ENCODE peak calls at places on chromosome 14, in ten cellular contexts. J is CD8-positive, alpha-beta T cell; S is tibial artery; X is pancreas; K is WTC11; V is endothelial cell; U is BJ; G is psoas muscle; O is GM10248; H is glutamatergic neuron. F is an unnamed sample.

GRCh38 chr14:28777773-28778606 is 11.4 kb downstream of the FOXG1 start:
- DNase-seq in O (no peak), J (no peak), X (no peak), G (no peak), V (no peak), S (no peak), U (no peak), K (no peak), H (no peak), F (no peak)

GRCh38 chr14:105167303-105168092 is 1.1 kb downstream of the JAG2 start:
- DNase-seq in S (no peak), U (no peak), V (peak; percentile 34), K (no peak), X (peak; percentile 43), J (no peak), O (no peak), H (peak; percentile 63), G (peak; percentile 72), F (peak; percentile 60)

GRCh38 chr14:32352631-32353030 is 23.5 kb downstream of the AKAP6 start:
- DNase-seq in K (no peak), V (no peak), X (no peak), J (no peak), O (no peak), U (no peak), H (no peak), G (no peak), S (no peak), F (no peak)

GRCh38 chr14:51419685-51420084 is 179.6 kb downstream of the TMX1 start:
- DNase-seq in X (no peak), G (no peak), U (no peak), H (no peak), K (no peak), V (no peak), S (no peak), J (peak; percentile 2), O (no peak), F (no peak)

GRCh38 chr14:105314287-105315185 is at the start of gene PACS2:
- DNase-seq in V (peak; percentile 79), K (peak; percentile 63), X (peak; percentile 76), O (peak; percentile 98), S (peak; percentile 57), G (peak; percentile 88), U (no peak), J (peak; percentile 47), H (peak; percentile 78), F (peak; percentile 72)

GRCh38 chr14:105765893-105766614 is 239.7 kb downstream of the TMEM121 start:
- DNase-seq in J (no peak), K (no peak), U (no peak), H (no peak), X (no peak), V (no peak), O (no peak), G (no peak), S (no peak), F (no peak)

GRCh38 chr14:27528328-27528727 is 930.5 kb upstream of the NOVA1 start:
- DNase-seq in O (no peak), K (no peak), G (no peak), H (no peak), S (no peak), J (no peak), V (peak; percentile 18), X (no peak), U (no peak), F (peak; percentile 57)

GRCh38 chr14:57559561-57559960 is 65.9 kb upstream of the CCDC198 start:
- DNase-seq in J (no peak), G (no peak), K (no peak), H (no peak), U (no peak), S (no peak), O (no peak), X (no peak), V (no peak), F (no peak)

GRCh38 chr14:30191639-30192279 is 264.1 kb upstream of the PRKD1 start:
- DNase-seq in U (no peak), V (no peak), X (no peak), K (no peak), S (no peak), J (no peak), G (no peak), O (no peak), H (no peak), F (no peak)

DNA sequence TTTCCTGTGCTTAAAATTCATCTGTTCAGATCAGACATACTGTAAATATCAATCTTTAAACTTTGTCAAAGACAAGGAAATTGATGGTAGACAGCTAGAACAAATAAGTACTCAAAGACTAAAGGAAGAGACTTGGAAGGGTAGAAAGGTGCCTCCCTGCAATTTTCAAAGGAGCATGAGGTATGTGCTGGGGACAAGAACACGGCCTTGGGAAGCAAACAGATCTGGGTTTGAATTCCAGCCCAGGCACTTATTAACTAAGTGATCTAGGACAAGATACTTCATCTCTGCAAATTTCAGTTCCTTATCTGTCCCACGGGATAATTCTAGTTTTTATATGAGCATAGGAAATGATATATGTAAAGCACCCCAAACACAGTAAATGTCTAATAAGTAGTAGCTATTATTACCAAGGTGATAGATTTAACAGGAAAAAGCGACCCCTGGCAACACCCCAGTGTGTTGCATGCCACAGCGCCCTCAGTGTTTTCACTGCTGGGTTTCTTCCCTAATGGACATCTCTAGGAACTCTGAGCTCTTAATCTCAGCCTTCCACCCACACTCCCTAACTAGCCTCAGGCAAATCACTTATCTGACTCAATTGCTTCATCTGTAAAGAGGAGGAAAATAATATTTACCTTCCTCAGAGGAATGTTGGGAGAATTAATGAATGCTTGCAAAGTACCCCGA is 44.7 kb upstream of the BMP4 start:
- DNase-seq in S (no peak), U (no peak), J (no peak), G (no peak), X (no peak), V (no peak), O (no peak), H (peak; percentile 22), K (peak; percentile 43), F (peak; percentile 6)
- TF ChIP-seq CTCF in S (no peak), U (no peak), J (no peak), G (no peak), X (no peak), V (no peak), O (no peak), H (no peak), K (no peak), F (no peak)

GRCh38 chr14:24437020-24437735 is 5.4 kb downstream of the SDR39U1 start:
- DNase-seq in K (no peak), H (no peak), J (no peak), V (no peak), X (no peak), U (no peak), S (no peak), O (no peak), G (no peak), F (no peak)
- TF ChIP-seq CTCF in K (peak; percentile 9), H (peak; percentile 61), J (peak; percentile 16), V (no peak), X (no peak), U (no peak), S (peak; percentile 2), O (no peak), G (no peak), F (peak; percentile 6)

DNA sequence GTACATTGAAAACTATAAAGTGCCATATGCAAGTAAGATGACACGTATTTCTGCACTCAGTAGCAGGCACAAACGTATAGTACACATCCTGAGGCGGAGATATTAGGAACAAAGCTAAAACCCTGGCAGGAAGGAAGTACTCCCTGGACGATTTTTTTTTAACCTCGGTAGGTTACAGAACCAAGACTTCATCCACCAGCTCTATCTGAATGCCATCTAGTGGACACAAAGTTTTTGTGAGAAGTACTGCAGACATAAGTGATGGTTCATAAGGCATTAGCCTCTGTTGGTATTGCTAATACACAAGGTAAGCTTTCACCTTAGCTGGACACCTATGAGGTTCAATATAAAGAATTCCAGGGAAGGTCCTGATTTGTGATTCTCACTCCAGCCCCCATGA is 83.0 kb upstream of the CCDC196 start:
- DNase-seq in X (no peak), O (peak; percentile 11), V (no peak), S (no peak), G (no peak), H (no peak), J (no peak), U (no peak), K (no peak), F (peak; percentile 54)
- TF ChIP-seq CTCF in X (no peak), O (peak; percentile 49), V (no peak), S (peak; percentile 13), G (peak; percentile 35), H (peak; percentile 21), J (no peak), U (peak; percentile 40), K (no peak), F (peak; percentile 28)

GRCh38 chr14:77275041-77275854 is 4.2 kb upstream of the NGB start:
- DNase-seq in X (no peak), O (no peak), S (no peak), J (no peak), K (no peak), U (no peak), H (peak; percentile 49), V (no peak), G (no peak), F (no peak)
- TF ChIP-seq CTCF in X (no peak), O (no peak), S (no peak), J (no peak), K (no peak), U (no peak), H (no peak), V (no peak), G (no peak), F (no peak)

GRCh38 chr14:103128631-103129300 is 5.5 kb downstream of the TNFAIP2 start:
- DNase-seq in O (no peak), K (no peak), X (peak; percentile 32), S (no peak), H (no peak), V (no peak), J (no peak), G (peak; percentile 62), U (no peak), F (peak; percentile 85)

GRCh38 chr14:103126873-103127304 is 3.6 kb downstream of the TNFAIP2 start:
- DNase-seq in V (peak; percentile 57), S (no peak), J (no peak), U (no peak), X (peak; percentile 86), O (no peak), K (peak; percentile 81), H (peak; percentile 81), G (peak; percentile 85), F (peak; percentile 69)

GRCh38 chr14:103126088-103126872 is 3.0 kb downstream of the TNFAIP2 start:
- DNase-seq in S (no peak), K (no peak), O (no peak), J (no peak), U (no peak), V (no peak), G (peak; percentile 46), H (no peak), X (peak; percentile 12), F (no peak)

GRCh38 chr14:103127861-103128598 is 4.8 kb downstream of the TNFAIP2 start:
- DNase-seq in H (no peak), X (peak; percentile 11), K (no peak), U (no peak), G (peak; percentile 43), J (no peak), O (no peak), V (no peak), S (no peak), F (peak; percentile 76)

GRCh38 chr14:103127356-103127755 is 4.1 kb downstream of the TNFAIP2 start:
- DNase-seq in H (no peak), S (no peak), X (no peak), U (no peak), K (peak; percentile 53), O (no peak), V (no peak), J (no peak), G (no peak), F (no peak)
- TF ChIP-seq CTCF in H (no peak), S (no peak), X (no peak), U (no peak), K (no peak), O (no peak), V (no peak), J (no peak), G (no peak), F (no peak)